ENCODE peak calls at places on chromosome 15, in ten cellular contexts. R is astrocyte; H is endothelial cell of umbilical vein; T is tibial nerve; M is CD8-positive, alpha-beta T cell; I is H9; S is lung; G is A549; J is cardiac muscle cell; Y is tibial artery. W is an unnamed sample.

GRCh38 chr15:53586815-53587214 is 172.6 kb downstream of the WDR72 start:
- DNase-seq in R (no peak), Y (no peak), G (peak; percentile 60), M (no peak), S (peak; percentile 53), T (no peak), I (peak; percentile 81), J (peak; percentile 60), H (peak; percentile 35), W (no peak)

GRCh38 chr15:71973366-71973765 is 144.6 kb downstream of the MYO9A start:
- DNase-seq in J (no peak), M (no peak), H (no peak), I (no peak), S (no peak), T (no peak), Y (no peak), G (no peak), R (no peak), W (no peak)

GRCh38 chr15:31435891-31436628 is 109.4 kb downstream of the KLF13 start:
- DNase-seq in T (no peak), R (no peak), I (no peak), S (no peak), Y (peak; percentile 82), J (no peak), M (no peak), H (no peak), G (no peak), W (no peak)

GRCh38 chr15:66702770-66703539 is 919 bp downstream of the SMAD6 start:
- DNase-seq in J (peak; percentile 51), T (no peak), S (no peak), R (peak; percentile 14), M (no peak), G (no peak), H (no peak), I (no peak), Y (no peak), W (no peak)

GRCh38 chr15:42490743-42491539 is at the start of gene ZNF106:
- DNase-seq in R (peak; percentile 84), T (peak; percentile 76), I (peak; percentile 94), Y (peak; percentile 91), S (peak; percentile 88), G (peak; percentile 85), J (peak; percentile 92), H (peak; percentile 93), M (peak; percentile 83), W (peak; percentile 86)

GRCh38 chr15:79994651-79995050 is 23.7 kb upstream of the BCL2A1 start:
- DNase-seq in S (no peak), J (no peak), G (peak; percentile 57), Y (no peak), R (peak; percentile 56), H (no peak), T (no peak), I (no peak), M (no peak), W (no peak)

GRCh38 chr15:67037694-67038093 is 27.7 kb upstream of the SMAD3 start:
- DNase-seq in S (no peak), R (no peak), M (no peak), H (no peak), Y (no peak), G (no peak), J (no peak), I (no peak), T (no peak), W (no peak)

GRCh38 chr15:79329186-79329611 is 18.3 kb downstream of the TMED3 start:
- DNase-seq in S (no peak), R (peak; percentile 79), M (no peak), Y (no peak), G (peak; percentile 57), J (no peak), H (peak; percentile 84), T (no peak), I (no peak), W (no peak)

GRCh38 chr15:69668049-69668705 is 215.6 kb downstream of the RPLP1 start:
- DNase-seq in T (no peak), S (no peak), G (no peak), M (no peak), I (no peak), J (no peak), R (no peak), H (no peak), Y (peak; percentile 72), W (no peak)

GRCh38 chr15:49760749-49761148 is 139.9 kb downstream of the DTWD1 start:
- DNase-seq in J (no peak), R (no peak), I (no peak), G (no peak), H (no peak), T (no peak), M (no peak), S (no peak), Y (no peak), W (no peak)

GRCh38 chr15:69524296-69524695 is 71.7 kb downstream of the RPLP1 start:
- DNase-seq in G (no peak), J (no peak), M (no peak), T (no peak), H (no peak), Y (no peak), S (no peak), I (no peak), R (no peak), W (no peak)

GRCh38 chr15:44471885-44472284 is 44.5 kb downstream of the CTDSPL2 start:
- DNase-seq in J (no peak), M (no peak), I (no peak), Y (no peak), T (no peak), G (no peak), R (no peak), S (no peak), H (no peak), W (no peak)

GRCh38 chr15:94231728-94232086 is 346 bp downstream of the MCTP2 start:
- DNase-seq in S (no peak), I (no peak), J (peak; percentile 48), T (no peak), Y (no peak), M (no peak), G (no peak), R (no peak), H (no peak), W (no peak)

GRCh38 chr15:88918738-88919137 is 5.6 kb upstream of the MFGE8 start:
- DNase-seq in J (no peak), Y (peak; percentile 94), I (no peak), H (peak; percentile 12), R (peak; percentile 99), G (peak; percentile 77), S (peak; percentile 73), M (no peak), T (peak; percentile 71), W (peak; percentile 91)

GRCh38 chr15:59299919-59300617 is 72.6 kb downstream of the MYO1E start:
- DNase-seq in J (no peak), M (peak; percentile 56), G (peak; percentile 97), T (peak; percentile 83), R (peak; percentile 97), H (peak; percentile 94), Y (peak; percentile 92), I (no peak), S (peak; percentile 88), W (peak; percentile 91)

GRCh38 chr15:101126618-101127502 is 125.0 kb downstream of the CHSY1 start:
- DNase-seq in M (no peak), R (peak; percentile 64), G (no peak), T (no peak), J (no peak), H (no peak), S (no peak), Y (no peak), I (no peak), W (no peak)

DNA sequence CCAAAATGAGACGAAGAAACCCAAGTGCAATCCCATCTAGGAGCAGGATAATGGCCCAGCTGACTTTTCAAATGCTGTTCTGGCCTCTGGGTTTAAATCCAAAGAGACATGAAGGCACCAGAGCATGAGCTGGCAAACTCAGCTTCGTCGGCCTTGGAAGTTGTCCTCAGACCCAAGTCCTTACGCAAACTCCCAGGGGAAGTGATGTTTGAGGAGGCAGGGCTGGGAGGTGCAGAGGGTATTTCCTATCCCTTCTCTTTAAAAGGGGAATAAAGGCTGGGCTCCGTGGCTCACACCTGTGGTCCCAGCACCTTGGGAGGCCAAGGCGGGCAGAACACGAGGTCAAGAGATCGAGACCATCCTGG is 68.9 kb upstream of the HERC1 start:
- DNase-seq in R (no peak), H (no peak), G (no peak), I (no peak), M (no peak), J (no peak), S (no peak), Y (no peak), T (no peak), W (no peak)
- H3K4me1 ChIP-seq in R (no peaks in the 10 kb centered on the region), H (peaks cover 15% of the 10 kb centered on the region), G (no peaks in the 10 kb centered on the region), I (no peaks in the 10 kb centered on the region), M (peaks cover 58% of the 10 kb centered on the region), J (no peaks in the 10 kb centered on the region), S (peaks cover 5% of the 10 kb centered on the region), Y (no peaks in the 10 kb centered on the region), T (peaks cover 11% of the 10 kb centered on the region), W (peaks cover 1% of the 10 kb centered on the region)

GRCh38 chr15:74283366-74283765 is 47.2 kb downstream of the CCDC33 start:
- DNase-seq in Y (no peak), J (no peak), T (no peak), I (no peak), S (no peak), G (no peak), R (no peak), M (no peak), H (no peak), W (no peak)
- TF ChIP-seq CTCF in Y (no peak), J (no peak), T (no peak), I (no peak), S (no peak), G (no peak), R (no peak), M (no peak), H (no peak), W (no peak)

GRCh38 chr15:75649045-75649761 is 1.5 kb downstream of the SNX33 start:
- DNase-seq in M (no peak), T (no peak), R (no peak), G (no peak), J (no peak), I (no peak), Y (no peak), H (no peak), S (no peak), W (no peak)
- H3K4me1 ChIP-seq in M (peaks cover 20% of the 10 kb centered on the region), T (peaks cover 69% of the 10 kb centered on the region), R (peaks cover 55% of the 10 kb centered on the region), G (peaks cover 41% of the 10 kb centered on the region), J (peaks cover 26% of the 10 kb centered on the region), I (peaks cover 3% of the 10 kb centered on the region), Y (peaks cover 56% of the 10 kb centered on the region), H (peaks cover 29% of the 10 kb centered on the region), S (peaks cover 38% of the 10 kb centered on the region), W (peaks cover 72% of the 10 kb centered on the region)

DNA sequence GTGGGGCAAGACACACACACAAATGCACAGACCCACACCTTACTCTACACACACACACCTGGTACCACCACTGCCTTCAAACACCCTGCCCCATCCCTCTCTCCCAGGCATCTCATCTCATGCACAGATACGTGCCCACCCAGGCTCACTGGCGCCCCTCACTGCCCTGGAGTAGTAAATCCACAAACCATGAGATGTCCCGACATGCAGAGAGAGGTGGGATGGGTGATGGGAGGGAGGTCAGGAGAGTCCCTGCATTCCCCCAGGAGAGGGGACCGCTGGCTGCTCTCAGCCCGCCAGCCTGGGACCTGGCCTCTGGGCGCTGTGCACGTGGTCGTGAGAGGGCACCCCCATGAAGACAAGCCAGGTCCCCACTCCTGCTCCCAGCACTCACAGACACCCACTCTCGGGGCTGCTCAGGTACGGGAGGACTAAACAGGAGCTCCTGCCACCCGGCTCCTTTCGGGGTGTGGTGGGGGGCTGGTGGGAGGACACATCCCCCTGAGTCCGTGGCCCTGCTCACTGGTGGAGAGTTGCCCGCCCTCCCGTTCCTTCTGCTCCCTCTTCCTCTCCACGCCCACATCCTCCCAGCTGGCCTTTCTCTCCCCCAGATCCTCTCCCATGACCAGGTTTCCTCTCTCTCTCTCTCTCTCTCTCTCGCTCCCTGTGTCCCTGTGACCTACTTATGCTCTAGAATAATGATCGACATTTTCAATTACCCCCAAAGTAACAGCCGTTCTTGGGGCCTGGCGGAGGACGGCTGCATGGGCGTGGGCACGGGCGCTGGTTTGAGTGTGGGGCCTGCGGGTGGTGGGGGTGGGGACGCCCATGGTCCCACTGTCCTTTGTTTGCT is 18.8 kb upstream of the CSPG4 start:
- DNase-seq in Y (peak; percentile 67), T (no peak), M (no peak), R (no peak), G (no peak), S (peak; percentile 40), I (no peak), H (no peak), J (no peak), W (no peak)
- TF ChIP-seq CTCF in Y (no peak), T (no peak), M (no peak), R (no peak), G (no peak), S (no peak), I (peak; percentile 40), H (peak; percentile 1), J (peak; percentile 22), W (no peak)

W was measured in right atrium auricular region.